ENCODE peak calls at places on chromosomes 3 and 15, in seven cellular contexts. V, G, C, R, N, J and W are unnamed samples.

GRCh38 chr3:29649815-29650547 is 369.1 kb downstream of the RBMS3 start:
- DNase-seq in V (peak; percentile 14), G (no peak), C (no peak), R (peak; percentile 45), N (no peak), J (no peak), W (no peak)

GRCh38 chr15:98703291-98703690 is 55.0 kb downstream of the IGF1R start:
- DNase-seq in V (no peak), G (no peak), C (no peak), R (no peak), N (no peak), J (no peak), W (peak; percentile 37)

GRCh38 chr15:75727851-75728715 is 15.4 kb upstream of the CSPG4 start:
- DNase-seq in V (no peak), G (peak; percentile 53), C (no peak), R (peak; percentile 44), N (peak; percentile 73), J (no peak), W (peak; percentile 68)

GRCh38 chr15:64857421-64857820 is 15.7 kb downstream of the PLEKHO2 start:
- DNase-seq in V (no peak), G (no peak), C (no peak), R (peak; percentile 83), N (no peak), J (no peak), W (peak; percentile 67)

GRCh38 chr3:119747355-119747754 is 34.5 kb upstream of the NR1I2 start:
- DNase-seq in V (no peak), G (no peak), C (no peak), R (no peak), N (no peak), J (no peak), W (no peak)

GRCh38 chr3:169811606-169812123 is 1.0 kb upstream of the LRRIQ4 start:
- DNase-seq in V (peak; percentile 60), G (peak; percentile 14), C (no peak), R (peak; percentile 77), N (no peak), J (no peak), W (peak; percentile 39)

GRCh38 chr3:52792961-52793695 is 1.5 kb upstream of the ITIH3 start:
- DNase-seq in V (no peak), G (no peak), C (no peak), R (peak; percentile 21), N (no peak), J (no peak), W (peak; percentile 18)

GRCh38 chr3:148158210-148158609 is 539.5 kb upstream of the AGTR1 start:
- DNase-seq in V (peak; percentile 63), G (no peak), C (no peak), R (peak; percentile 71), N (no peak), J (no peak), W (peak; percentile 77)

GRCh38 chr3:25229584-25229983 is 198.5 kb upstream of the RARB start:
- DNase-seq in V (no peak), G (no peak), C (no peak), R (no peak), N (no peak), J (no peak), W (no peak)

GRCh38 chr3:157088506-157089454 is 71.2 kb downstream of the CCNL1 start:
- DNase-seq in V (peak; percentile 95), G (peak; percentile 97), C (peak; percentile 83), R (peak; percentile 91), N (peak; percentile 98), J (peak; percentile 89), W (peak; percentile 99)

GRCh38 chr3:152650177-152650576 is 184.8 kb upstream of the P2RY1 start:
- DNase-seq in V (peak; percentile 94), G (no peak), C (no peak), R (no peak), N (no peak), J (no peak), W (peak; percentile 27)

GRCh38 chr3:127768346-127769008 is 53.8 kb downstream of the MGLL start:
- DNase-seq in V (no peak), G (no peak), C (no peak), R (peak; percentile 98), N (no peak), J (peak; percentile 80), W (peak; percentile 81)

GRCh38 chr3:88149516-88150362 is at the start of gene C3orf38:
- DNase-seq in V (peak; percentile 94), G (peak; percentile 95), C (peak; percentile 69), R (peak; percentile 93), N (peak; percentile 90), J (peak; percentile 66), W (peak; percentile 94)

GRCh38 chr3:100268156-100268555 is 7.4 kb downstream of the TBC1D23 start:
- DNase-seq in V (no peak), G (no peak), C (no peak), R (peak; percentile 44), N (no peak), J (no peak), W (no peak)